ENCODE peak calls at places on chromosomes 13 and 19, in eight cellular contexts. One of them, this sample, is unnamed.

GRCh38 chr13:108044929-108045328 is 170.4 kb downstream of the LIG4 start:
- DNase-seq in thoracic aorta: no peak
- DNase-seq in GM23338: no peak
- DNase-seq in tibial artery: no peak
- DNase-seq in breast epithelium: no peak
- DNase-seq in nephron progenitor cell: no peak
- DNase-seq in activated B cell treated with CpG ODN at 0.5 μM for 24 hours: no peak
- DNase-seq in bronchial epithelial cell: no peak
- DNase-seq in this sample: no peak

GRCh38 chr19:42697884-42698283 is 42.4 kb downstream of the PSG3 start:
- DNase-seq in activated B cell treated with CpG ODN at 0.5 μM for 24 hours: no peak
- DNase-seq in thoracic aorta: no peak
- DNase-seq in breast epithelium: no peak
- DNase-seq in bronchial epithelial cell: no peak
- DNase-seq in nephron progenitor cell: no peak
- DNase-seq in GM23338: no peak
- DNase-seq in tibial artery: no peak
- DNase-seq in this sample: no peak

GRCh38 chr19:5961969-5962945 is 15.7 kb downstream of the RANBP3 start:
- DNase-seq in activated B cell treated with CpG ODN at 0.5 μM for 24 hours: no peak
- DNase-seq in thoracic aorta: no peak
- DNase-seq in tibial artery: peak
- DNase-seq in breast epithelium: peak
- DNase-seq in GM23338: no peak
- DNase-seq in bronchial epithelial cell: peak
- DNase-seq in nephron progenitor cell: no peak
- DNase-seq in this sample: no peak

GRCh38 chr19:35621708-35622107 is 7.1 kb upstream of the RBM42 start:
- DNase-seq in breast epithelium: no peak
- DNase-seq in nephron progenitor cell: no peak
- DNase-seq in tibial artery: no peak
- DNase-seq in activated B cell treated with CpG ODN at 0.5 μM for 24 hours: no peak
- DNase-seq in GM23338: no peak
- DNase-seq in bronchial epithelial cell: no peak
- DNase-seq in thoracic aorta: no peak
- DNase-seq in this sample: no peak

GRCh38 chr13:112060899-112061366 is 6.0 kb upstream of the SOX1 start:
- DNase-seq in nephron progenitor cell: peak
- DNase-seq in activated B cell treated with CpG ODN at 0.5 μM for 24 hours: no peak
- DNase-seq in bronchial epithelial cell: no peak
- DNase-seq in thoracic aorta: no peak
- DNase-seq in tibial artery: no peak
- DNase-seq in GM23338: peak
- DNase-seq in breast epithelium: no peak
- DNase-seq in this sample: no peak

GRCh38 chr13:99922631-99923404 is 48.7 kb downstream of the ZIC5 start:
- DNase-seq in breast epithelium: no peak
- DNase-seq in activated B cell treated with CpG ODN at 0.5 μM for 24 hours: no peak
- DNase-seq in tibial artery: no peak
- DNase-seq in bronchial epithelial cell: no peak
- DNase-seq in thoracic aorta: no peak
- DNase-seq in nephron progenitor cell: no peak
- DNase-seq in GM23338: no peak
- DNase-seq in this sample: no peak

GRCh38 chr19:14058182-14059092 is 3.4 kb downstream of the PALM3 start:
- DNase-seq in nephron progenitor cell: no peak
- DNase-seq in bronchial epithelial cell: no peak
- DNase-seq in GM23338: no peak
- DNase-seq in activated B cell treated with CpG ODN at 0.5 μM for 24 hours: no peak
- DNase-seq in breast epithelium: no peak
- DNase-seq in tibial artery: no peak
- DNase-seq in thoracic aorta: no peak
- DNase-seq in this sample: no peak

GRCh38 chr13:45108716-45109706 is 11.3 kb upstream of the GTF2F2 start:
- DNase-seq in activated B cell treated with CpG ODN at 0.5 μM for 24 hours: no peak
- DNase-seq in bronchial epithelial cell: no peak
- DNase-seq in GM23338: peak
- DNase-seq in thoracic aorta: no peak
- DNase-seq in nephron progenitor cell: peak
- DNase-seq in tibial artery: no peak
- DNase-seq in breast epithelium: no peak
- DNase-seq in this sample: no peak

GRCh38 chr13:23870356-23871146 is 18.6 kb downstream of the MIPEP start:
- DNase-seq in thoracic aorta: no peak
- DNase-seq in GM23338: no peak
- DNase-seq in tibial artery: no peak
- DNase-seq in activated B cell treated with CpG ODN at 0.5 μM for 24 hours: no peak
- DNase-seq in nephron progenitor cell: no peak
- DNase-seq in breast epithelium: no peak
- DNase-seq in bronchial epithelial cell: no peak
- DNase-seq in this sample: no peak

GRCh38 chr19:48461982-48462655 is 6.7 kb downstream of the KCNJ14 start:
- DNase-seq in tibial artery: no peak
- DNase-seq in thoracic aorta: no peak
- DNase-seq in GM23338: peak
- DNase-seq in bronchial epithelial cell: no peak
- DNase-seq in nephron progenitor cell: no peak
- DNase-seq in breast epithelium: no peak
- DNase-seq in activated B cell treated with CpG ODN at 0.5 μM for 24 hours: no peak
- DNase-seq in this sample: no peak

GRCh38 chr13:48006396-48006795 is 5.3 kb upstream of the SUCLA2 start:
- DNase-seq in breast epithelium: no peak
- DNase-seq in nephron progenitor cell: no peak
- DNase-seq in bronchial epithelial cell: peak
- DNase-seq in activated B cell treated with CpG ODN at 0.5 μM for 24 hours: no peak
- DNase-seq in thoracic aorta: no peak
- DNase-seq in GM23338: no peak
- DNase-seq in tibial artery: no peak
- DNase-seq in this sample: no peak

GRCh38 chr19:36152061-36152885 is at the start of gene COX7A1:
- DNase-seq in GM23338: peak
- DNase-seq in nephron progenitor cell: no peak
- DNase-seq in thoracic aorta: no peak
- DNase-seq in breast epithelium: peak
- DNase-seq in bronchial epithelial cell: no peak
- DNase-seq in activated B cell treated with CpG ODN at 0.5 μM for 24 hours: no peak
- DNase-seq in tibial artery: peak
- DNase-seq in this sample: no peak

GRCh38 chr19:35533822-35534521 is 716 bp downstream of the GAPDHS start:
- DNase-seq in GM23338: peak
- DNase-seq in activated B cell treated with CpG ODN at 0.5 μM for 24 hours: no peak
- DNase-seq in tibial artery: no peak
- DNase-seq in thoracic aorta: no peak
- DNase-seq in breast epithelium: no peak
- DNase-seq in bronchial epithelial cell: no peak
- DNase-seq in nephron progenitor cell: no peak
- DNase-seq in this sample: no peak

GRCh38 chr13:44874886-44875630 is 114.2 kb downstream of the NUFIP1 start:
- DNase-seq in breast epithelium: no peak
- DNase-seq in tibial artery: no peak
- DNase-seq in thoracic aorta: no peak
- DNase-seq in bronchial epithelial cell: no peak
- DNase-seq in activated B cell treated with CpG ODN at 0.5 μM for 24 hours: no peak
- DNase-seq in GM23338: no peak
- DNase-seq in nephron progenitor cell: no peak
- DNase-seq in this sample: no peak

GRCh38 chr13:107339209-107339608 is 771.3 kb upstream of the ARGLU1 start:
- DNase-seq in bronchial epithelial cell: peak
- DNase-seq in tibial artery: no peak
- DNase-seq in thoracic aorta: no peak
- DNase-seq in GM23338: peak
- DNase-seq in activated B cell treated with CpG ODN at 0.5 μM for 24 hours: no peak
- DNase-seq in breast epithelium: no peak
- DNase-seq in nephron progenitor cell: no peak
- DNase-seq in this sample: no peak

GRCh38 chr13:48160879-48161278 is 66.0 kb upstream of the MED4 start:
- DNase-seq in bronchial epithelial cell: peak
- DNase-seq in breast epithelium: no peak
- DNase-seq in GM23338: no peak
- DNase-seq in activated B cell treated with CpG ODN at 0.5 μM for 24 hours: no peak
- DNase-seq in thoracic aorta: no peak
- DNase-seq in tibial artery: peak
- DNase-seq in nephron progenitor cell: no peak
- DNase-seq in this sample: no peak

GRCh38 chr19:50476224-50476942 is at the start of the genes EMC10 and GARIN5A:
- DNase-seq in breast epithelium: peak
- DNase-seq in GM23338: peak
- DNase-seq in tibial artery: peak
- DNase-seq in nephron progenitor cell: peak
- DNase-seq in thoracic aorta: peak
- DNase-seq in activated B cell treated with CpG ODN at 0.5 μM for 24 hours: peak
- DNase-seq in bronchial epithelial cell: peak
- DNase-seq in this sample: peak

GRCh38 chr19:10009714-10010224 is 535 bp downstream of the COL5A3 start:
- DNase-seq in thoracic aorta: no peak
- DNase-seq in bronchial epithelial cell: no peak
- DNase-seq in tibial artery: no peak
- DNase-seq in activated B cell treated with CpG ODN at 0.5 μM for 24 hours: no peak
- DNase-seq in GM23338: no peak
- DNase-seq in breast epithelium: no peak
- DNase-seq in nephron progenitor cell: no peak
- DNase-seq in this sample: no peak

GRCh38 chr13:93174260-93174659 is 52.3 kb upstream of the GPC6 start:
- DNase-seq in breast epithelium: no peak
- DNase-seq in tibial artery: no peak
- DNase-seq in GM23338: no peak
- DNase-seq in activated B cell treated with CpG ODN at 0.5 μM for 24 hours: no peak
- DNase-seq in thoracic aorta: no peak
- DNase-seq in nephron progenitor cell: no peak
- DNase-seq in bronchial epithelial cell: no peak
- DNase-seq in this sample: no peak

GRCh38 chr19:17081672-17082630 is 6.4 kb downstream of the MYO9B start:
- DNase-seq in GM23338: no peak
- DNase-seq in thoracic aorta: no peak
- DNase-seq in bronchial epithelial cell: no peak
- DNase-seq in breast epithelium: no peak
- DNase-seq in activated B cell treated with CpG ODN at 0.5 μM for 24 hours: no peak
- DNase-seq in tibial artery: peak
- DNase-seq in nephron progenitor cell: no peak
- DNase-seq in this sample: no peak

GRCh38 chr19:5951338-5951861 is 26.5 kb downstream of the RANBP3 start:
- DNase-seq in bronchial epithelial cell: no peak
- DNase-seq in GM23338: peak
- DNase-seq in breast epithelium: no peak
- DNase-seq in tibial artery: no peak
- DNase-seq in thoracic aorta: no peak
- DNase-seq in activated B cell treated with CpG ODN at 0.5 μM for 24 hours: no peak
- DNase-seq in nephron progenitor cell: no peak
- DNase-seq in this sample: peak

GRCh38 chr19:18520848-18521691 is 800 bp downstream of the ELL start:
- DNase-seq in breast epithelium: no peak
- DNase-seq in thoracic aorta: no peak
- DNase-seq in GM23338: peak
- DNase-seq in nephron progenitor cell: peak
- DNase-seq in activated B cell treated with CpG ODN at 0.5 μM for 24 hours: peak
- DNase-seq in bronchial epithelial cell: peak
- DNase-seq in tibial artery: peak
- DNase-seq in this sample: peak
- TF ChIP-seq CTCF in breast epithelium: no peak
- TF ChIP-seq CTCF in thoracic aorta: no peak
- TF ChIP-seq CTCF in GM23338: no peak
- TF ChIP-seq CTCF in nephron progenitor cell: no peak
- TF ChIP-seq CTCF in activated B cell treated with CpG ODN at 0.5 μM for 24 hours: no peak
- TF ChIP-seq CTCF in bronchial epithelial cell: peak
- TF ChIP-seq CTCF in tibial artery: no peak
- TF ChIP-seq CTCF in this sample: peak

DNA sequence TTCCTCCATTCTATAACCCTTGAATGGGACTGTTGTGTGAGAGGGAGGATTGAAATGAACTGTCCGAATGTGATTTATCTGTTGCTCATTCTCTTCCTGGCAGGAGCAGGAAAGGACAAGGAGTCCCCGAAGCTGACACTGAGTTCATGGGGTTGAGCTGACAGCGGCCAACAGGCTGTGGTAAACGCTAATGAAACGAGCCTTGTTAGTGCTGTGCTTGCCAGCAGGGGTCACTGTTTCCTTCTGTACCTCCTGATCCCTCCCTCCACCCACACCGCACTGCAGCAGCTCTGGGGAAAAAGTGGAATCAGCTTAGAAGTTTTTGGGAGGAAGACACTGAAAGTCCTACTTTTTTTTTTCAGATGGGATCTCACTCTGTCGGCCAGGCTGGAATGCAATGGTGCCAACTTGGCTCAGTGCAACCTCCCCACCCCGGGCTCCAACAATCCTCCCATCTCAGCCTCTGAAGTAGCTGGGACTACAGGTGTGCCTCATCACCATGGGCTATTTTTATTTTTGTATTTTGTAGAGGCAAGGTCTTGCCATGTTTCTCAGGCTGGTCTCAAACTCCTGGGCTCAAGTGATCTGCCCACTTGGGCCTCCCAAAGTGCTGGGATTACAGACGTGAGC is 6.7 kb upstream of the ZNF761 start:
- DNase-seq in thoracic aorta: peak
- DNase-seq in activated B cell treated with CpG ODN at 0.5 μM for 24 hours: peak
- DNase-seq in GM23338: peak
- DNase-seq in tibial artery: peak
- DNase-seq in bronchial epithelial cell: peak
- DNase-seq in breast epithelium: peak
- DNase-seq in nephron progenitor cell: peak
- DNase-seq in this sample: peak
- TF ChIP-seq CTCF in thoracic aorta: peak
- TF ChIP-seq CTCF in activated B cell treated with CpG ODN at 0.5 μM for 24 hours: no peak
- TF ChIP-seq CTCF in GM23338: peak
- TF ChIP-seq CTCF in tibial artery: peak
- TF ChIP-seq CTCF in bronchial epithelial cell: peak
- TF ChIP-seq CTCF in breast epithelium: peak
- TF ChIP-seq CTCF in nephron progenitor cell: peak
- TF ChIP-seq CTCF in this sample: peak

GRCh38 chr19:19403373-19403901 is 2.0 kb upstream of the GATAD2A start:
- DNase-seq in thoracic aorta: no peak
- DNase-seq in bronchial epithelial cell: peak
- DNase-seq in breast epithelium: no peak
- DNase-seq in GM23338: no peak
- DNase-seq in tibial artery: no peak
- DNase-seq in activated B cell treated with CpG ODN at 0.5 μM for 24 hours: no peak
- DNase-seq in nephron progenitor cell: no peak
- DNase-seq in this sample: no peak

GRCh38 chr19:19404879-19405860 is at the start of gene GATAD2A:
- DNase-seq in bronchial epithelial cell: peak
- DNase-seq in GM23338: peak
- DNase-seq in thoracic aorta: peak
- DNase-seq in nephron progenitor cell: peak
- DNase-seq in activated B cell treated with CpG ODN at 0.5 μM for 24 hours: peak
- DNase-seq in breast epithelium: peak
- DNase-seq in tibial artery: peak
- DNase-seq in this sample: peak

GRCh38 chr19:19402656-19403372 is 2.7 kb upstream of the GATAD2A start:
- DNase-seq in activated B cell treated with CpG ODN at 0.5 μM for 24 hours: no peak
- DNase-seq in thoracic aorta: no peak
- DNase-seq in breast epithelium: no peak
- DNase-seq in tibial artery: no peak
- DNase-seq in GM23338: no peak
- DNase-seq in nephron progenitor cell: no peak
- DNase-seq in bronchial epithelial cell: peak
- DNase-seq in this sample: no peak

GRCh38 chr19:19399733-19400438 is 5.6 kb upstream of the GATAD2A start:
- DNase-seq in breast epithelium: no peak
- DNase-seq in tibial artery: no peak
- DNase-seq in bronchial epithelial cell: no peak
- DNase-seq in nephron progenitor cell: no peak
- DNase-seq in GM23338: no peak
- DNase-seq in thoracic aorta: no peak
- DNase-seq in activated B cell treated with CpG ODN at 0.5 μM for 24 hours: no peak
- DNase-seq in this sample: no peak
- TF ChIP-seq CTCF in breast epithelium: no peak
- TF ChIP-seq CTCF in tibial artery: no peak
- TF ChIP-seq CTCF in bronchial epithelial cell: no peak
- TF ChIP-seq CTCF in nephron progenitor cell: no peak
- TF ChIP-seq CTCF in GM23338: no peak
- TF ChIP-seq CTCF in thoracic aorta: no peak
- TF ChIP-seq CTCF in activated B cell treated with CpG ODN at 0.5 μM for 24 hours: no peak
- TF ChIP-seq CTCF in this sample: no peak

GRCh38 chr13:30702006-30702405 is 33.3 kb upstream of the ALOX5AP start:
- DNase-seq in GM23338: no peak
- DNase-seq in tibial artery: no peak
- DNase-seq in nephron progenitor cell: no peak
- DNase-seq in activated B cell treated with CpG ODN at 0.5 μM for 24 hours: no peak
- DNase-seq in bronchial epithelial cell: no peak
- DNase-seq in thoracic aorta: no peak
- DNase-seq in breast epithelium: no peak
- DNase-seq in this sample: no peak
- TF ChIP-seq CTCF in GM23338: peak
- TF ChIP-seq CTCF in tibial artery: no peak
- TF ChIP-seq CTCF in nephron progenitor cell: no peak
- TF ChIP-seq CTCF in activated B cell treated with CpG ODN at 0.5 μM for 24 hours: no peak
- TF ChIP-seq CTCF in bronchial epithelial cell: no peak
- TF ChIP-seq CTCF in thoracic aorta: no peak
- TF ChIP-seq CTCF in breast epithelium: no peak
- TF ChIP-seq CTCF in this sample: no peak

This sample was measured in neural crest cell.